ENCODE peak calls at places on chromosomes 2 and 18, in five cellular contexts. One of them, this sample, is unnamed.
A peak's percentile ranks its signal among the peaks of the same experiment; 100 is the strongest.

GRCh38 chr2:189581354-189582139 is 961 bp upstream of the SLC40A1 start:
- DNase-seq in astrocyte of the spinal cord: no peak
- DNase-seq in GM12865: no peak
- DNase-seq in CD8-positive, alpha-beta T cell: no peak
- DNase-seq in sigmoid colon: peak; percentile 70
- DNase-seq in this sample: no peak

GRCh38 chr2:30880516-30880915 is 73.3 kb upstream of the CAPN13 start:
- DNase-seq in astrocyte of the spinal cord: no peak
- DNase-seq in GM12865: no peak
- DNase-seq in sigmoid colon: no peak
- DNase-seq in CD8-positive, alpha-beta T cell: no peak
- DNase-seq in this sample: no peak

GRCh38 chr18:77138270-77138669 is 5.7 kb upstream of the MBP start:
- DNase-seq in astrocyte of the spinal cord: no peak
- DNase-seq in sigmoid colon: no peak
- DNase-seq in CD8-positive, alpha-beta T cell: no peak
- DNase-seq in GM12865: no peak
- DNase-seq in this sample: no peak

GRCh38 chr18:78407456-78407823 is 572.2 kb upstream of the SALL3 start:
- DNase-seq in CD8-positive, alpha-beta T cell: no peak
- DNase-seq in sigmoid colon: no peak
- DNase-seq in astrocyte of the spinal cord: no peak
- DNase-seq in GM12865: no peak
- DNase-seq in this sample: no peak

GRCh38 chr2:66576381-66577330 is 141.7 kb downstream of the MEIS1 start:
- DNase-seq in astrocyte of the spinal cord: peak; percentile 47
- DNase-seq in GM12865: no peak
- DNase-seq in CD8-positive, alpha-beta T cell: no peak
- DNase-seq in sigmoid colon: peak; percentile 86
- DNase-seq in this sample: no peak

GRCh38 chr2:132550945-132551344 is 119.1 kb downstream of the LYPD1 start:
- DNase-seq in sigmoid colon: no peak
- DNase-seq in CD8-positive, alpha-beta T cell: no peak
- DNase-seq in astrocyte of the spinal cord: peak; percentile 25
- DNase-seq in GM12865: no peak
- DNase-seq in this sample: no peak

GRCh38 chr18:62558015-62558663 is 35.3 kb downstream of the ZCCHC2 start:
- DNase-seq in astrocyte of the spinal cord: no peak
- DNase-seq in GM12865: peak; percentile 18
- DNase-seq in sigmoid colon: no peak
- DNase-seq in CD8-positive, alpha-beta T cell: no peak
- DNase-seq in this sample: no peak

GRCh38 chr2:146870691-146871090 is 974.1 kb upstream of the ACVR2A start:
- DNase-seq in CD8-positive, alpha-beta T cell: no peak
- DNase-seq in GM12865: no peak
- DNase-seq in sigmoid colon: no peak
- DNase-seq in astrocyte of the spinal cord: no peak
- DNase-seq in this sample: no peak

GRCh38 chr2:62118160-62118559 is 77.8 kb upstream of the B3GNT2 start:
- DNase-seq in GM12865: no peak
- DNase-seq in astrocyte of the spinal cord: no peak
- DNase-seq in CD8-positive, alpha-beta T cell: no peak
- DNase-seq in sigmoid colon: no peak
- DNase-seq in this sample: no peak

GRCh38 chr2:190875881-190876280 is 4.7 kb upstream of the GLS start:
- DNase-seq in astrocyte of the spinal cord: no peak
- DNase-seq in GM12865: no peak
- DNase-seq in CD8-positive, alpha-beta T cell: peak; percentile 26
- DNase-seq in sigmoid colon: no peak
- DNase-seq in this sample: no peak

GRCh38 chr18:11533513-11533890 is 75.9 kb upstream of the SLC35G4 start:
- DNase-seq in GM12865: no peak
- DNase-seq in astrocyte of the spinal cord: no peak
- DNase-seq in CD8-positive, alpha-beta T cell: no peak
- DNase-seq in sigmoid colon: no peak
- DNase-seq in this sample: no peak